ENCODE peak calls at places on chromosomes 16 and 17, in six cellular contexts. N, A, Z, G, B and V are unnamed samples.

GRCh38 chr17:68601565-68602266 is 549 bp upstream of the FAM20A start:
- DNase-seq in Z (no peak), G (peak), B (no peak), A (no peak), N (no peak), V (no peak)

GRCh38 chr17:4944554-4945175 is 3.7 kb downstream of the PFN1 start:
- DNase-seq in G (no peak), Z (no peak), A (no peak), B (no peak), N (no peak), V (no peak)

GRCh38 chr17:62098623-62099231 is 33.6 kb upstream of the MED13 start:
- DNase-seq in B (no peak), G (no peak), A (no peak), N (no peak), Z (no peak), V (no peak)

GRCh38 chr16:29645699-29646187 is 17.3 kb upstream of the SPN start:
- DNase-seq in G (no peak), B (no peak), N (no peak), A (no peak), Z (no peak), V (no peak)

GRCh38 chr16:84166796-84167695 is 19.8 kb downstream of the TAF1C start:
- DNase-seq in Z (no peak), B (no peak), G (no peak), N (no peak), A (no peak), V (no peak)

GRCh38 chr17:43880420-43880991 is 26.8 kb downstream of the MPP2 start:
- DNase-seq in A (peak), N (no peak), Z (no peak), B (peak), G (no peak), V (no peak)

GRCh38 chr17:37462492-37462891 is 27.2 kb upstream of the DUSP14 start:
- DNase-seq in A (no peak), N (no peak), Z (no peak), B (no peak), G (no peak), V (no peak)

GRCh38 chr16:64206877-64207276 is 915.0 kb downstream of the CDH11 start:
- DNase-seq in N (no peak), Z (no peak), A (no peak), B (no peak), G (peak), V (no peak)

GRCh38 chr16:1223355-1224214 is 1.5 kb downstream of the TPSG1 start:
- DNase-seq in G (no peak), B (no peak), N (no peak), A (no peak), Z (no peak), V (no peak)

GRCh38 chr17:8391711-8392110 is 5.9 kb downstream of the RNF222 start:
- DNase-seq in Z (no peak), G (no peak), B (no peak), N (no peak), A (no peak), V (no peak)

GRCh38 chr17:48047113-48047740 is 932 bp upstream of the NFE2L1 start:
- DNase-seq in A (no peak), G (no peak), N (no peak), B (no peak), Z (no peak), V (no peak)

GRCh38 chr17:55202906-55203305 is 61.9 kb upstream of the HLF start:
- DNase-seq in Z (no peak), B (no peak), N (no peak), A (no peak), G (no peak), V (no peak)

GRCh38 chr16:87392823-87393679 is 915 bp downstream of the MAP1LC3B start:
- DNase-seq in B (no peak), A (peak), G (no peak), Z (no peak), N (no peak), V (peak)

GRCh38 chr17:46154151-46154816 is 38.9 kb downstream of the KANSL1 start:
- DNase-seq in Z (no peak), A (no peak), G (no peak), B (no peak), N (no peak), V (no peak)

GRCh38 chr17:32277284-32277683 is 11.7 kb downstream of the RHBDL3 start:
- DNase-seq in N (no peak), A (no peak), Z (no peak), G (no peak), B (no peak), V (no peak)

GRCh38 chr16:86856946-86857586 is 278.7 kb downstream of the FOXL1 start:
- DNase-seq in N (no peak), B (no peak), G (no peak), Z (no peak), A (no peak), V (no peak)

GRCh38 chr16:54289242-54290051 is 2.9 kb upstream of the IRX3 start:
- DNase-seq in Z (no peak), G (no peak), B (no peak), A (no peak), N (no peak), V (no peak)

GRCh38 chr17:57135748-57136342 is 50.8 kb downstream of the AKAP1 start:
- DNase-seq in B (no peak), A (no peak), N (no peak), Z (no peak), G (peak), V (no peak)

GRCh38 chr17:81153340-81153803 is 11.9 kb upstream of the PVALEF start:
- DNase-seq in B (no peak), N (no peak), G (peak), A (no peak), Z (peak), V (no peak)

GRCh38 chr17:9079461-9080103 is 58.3 kb downstream of the NTN1 start:
- DNase-seq in A (no peak), N (no peak), Z (no peak), B (no peak), G (no peak), V (no peak)